ENCODE peak calls at places on chromosomes 12 and 14, in five cellular contexts. H is H9, G is neuronal stem cell, M is H1, W is mesenchymal stem cell. J is an unnamed sample.
A peak's percentile ranks its signal among the peaks of the same experiment; 100 is the strongest.

GRCh38 chr12:3117144-3117581 is 40.0 kb downstream of the TSPAN9 start:
- DNase-seq in W (peak; percentile 65), H (no peak), G (no peak), M (no peak), J (no peak)

GRCh38 chr12:90024261-90024660 is 315.6 kb upstream of the ATP2B1 start:
- DNase-seq in M (no peak), W (peak; percentile 29), H (no peak), G (no peak), J (peak; percentile 81)

GRCh38 chr12:109462868-109463692 is 14.0 kb downstream of the KCTD10 start:
- DNase-seq in M (no peak), G (no peak), W (peak; percentile 98), H (peak; percentile 70), J (peak; percentile 71)

GRCh38 chr12:54134850-54135249 is 53.9 kb downstream of the SMUG1 start:
- DNase-seq in G (no peak), H (no peak), M (no peak), W (no peak), J (no peak)

GRCh38 chr14:59190372-59190771 is 1.9 kb downstream of the DAAM1 start:
- DNase-seq in H (peak; percentile 73), M (no peak), W (no peak), G (peak; percentile 29), J (no peak)

GRCh38 chr12:94353130-94353529 is 106.5 kb downstream of the CEP83 start:
- DNase-seq in M (no peak), W (peak; percentile 24), H (no peak), G (no peak), J (no peak)

GRCh38 chr14:100884456-100884855 is 19.1 kb downstream of the RTL1 start:
- DNase-seq in M (no peak), G (no peak), H (no peak), W (no peak), J (no peak)

GRCh38 chr12:50597200-50598195 is 92.7 kb downstream of the DIP2B start:
- DNase-seq in M (no peak), W (peak; percentile 81), H (no peak), G (no peak), J (peak; percentile 43)

GRCh38 chr12:45543887-45544286 is 185.6 kb upstream of the ARID2 start:
- DNase-seq in W (peak; percentile 84), G (peak; percentile 52), H (peak; percentile 64), M (no peak), J (peak; percentile 77)

GRCh38 chr12:59699408-59700144 is 103.7 kb downstream of the SLC16A7 start:
- DNase-seq in H (no peak), G (no peak), W (peak; percentile 73), M (no peak), J (peak; percentile 59)

GRCh38 chr14:95336192-95336760 is 16.6 kb upstream of the CLMN start:
- DNase-seq in G (no peak), M (no peak), H (no peak), W (no peak), J (no peak)

GRCh38 chr14:64728856-64729255 is 24.6 kb downstream of the PLEKHG3 start:
- DNase-seq in G (no peak), M (no peak), H (no peak), W (no peak), J (no peak)

GRCh38 chr14:91048676-91049075 is 11.8 kb downstream of the RPS6KA5 start:
- DNase-seq in G (no peak), W (no peak), M (no peak), H (no peak), J (no peak)

GRCh38 chr12:82931349-82932116 is 244.8 kb downstream of the TMTC2 start:
- DNase-seq in H (no peak), W (no peak), G (peak; percentile 6), M (no peak), J (peak; percentile 78)

GRCh38 chr14:37270629-37271028 is 72.9 kb downstream of the MIPOL1 start:
- DNase-seq in G (no peak), M (no peak), H (no peak), W (no peak), J (no peak)

GRCh38 chr12:48001426-48002178 is 2.7 kb downstream of the COL2A1 start:
- DNase-seq in G (peak; percentile 74), W (peak; percentile 51), M (peak; percentile 81), H (peak; percentile 87), J (peak; percentile 69)

GRCh38 chr14:102654298-102654697 is 61.8 kb downstream of the RCOR1 start:
- DNase-seq in M (no peak), H (no peak), G (no peak), W (no peak), J (peak; percentile 62)

GRCh38 chr14:31578266-31578665 is 17.1 kb downstream of the NUBPL start:
- DNase-seq in H (no peak), G (no peak), M (no peak), W (no peak), J (no peak)

GRCh38 chr12:51717325-51717925 is 126.4 kb downstream of the SCN8A start:
- DNase-seq in M (no peak), H (no peak), W (no peak), G (no peak), J (no peak)

GRCh38 chr12:23775208-23775607 is 174.3 kb downstream of the SOX5 start:
- DNase-seq in H (no peak), G (no peak), W (no peak), M (no peak), J (no peak)

DNA sequence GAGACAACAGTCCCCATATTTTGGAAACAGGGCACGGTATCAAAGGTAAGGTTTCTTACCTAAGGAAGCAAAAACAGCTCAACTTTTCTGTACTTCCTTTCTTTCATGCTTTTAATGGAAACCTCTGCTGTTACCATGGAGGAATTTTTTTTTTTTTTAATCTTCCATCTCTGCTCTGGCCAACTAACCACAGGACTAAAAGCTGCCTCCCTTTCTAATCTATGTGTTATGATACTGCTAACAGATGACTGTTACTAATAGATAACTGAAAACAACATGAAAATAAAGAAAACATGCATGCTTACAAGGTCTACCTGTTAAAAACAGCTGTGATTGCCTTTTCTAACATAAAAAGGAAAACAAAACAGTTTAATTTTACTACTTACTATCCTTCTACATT is 168.4 kb downstream of the SOX5 start:
- DNase-seq in W (no peak), H (no peak), M (no peak), G (no peak), J (no peak)
- H2BK12ac ChIP-seq in W (no peak overlapping the region), H (no peak overlapping the region), M (no peak overlapping the region), G (no peak overlapping the region), J (no peak overlapping the region)

GRCh38 chr12:30191701-30192455 is 408.1 kb upstream of the TMTC1 start:
- DNase-seq in G (no peak), H (no peak), M (no peak), W (no peak), J (no peak)
- H2BK12ac ChIP-seq in G (no peak overlapping the region), H (no peak overlapping the region), M (no peak overlapping the region), W (no peak overlapping the region), J (no peak overlapping the region)

DNA sequence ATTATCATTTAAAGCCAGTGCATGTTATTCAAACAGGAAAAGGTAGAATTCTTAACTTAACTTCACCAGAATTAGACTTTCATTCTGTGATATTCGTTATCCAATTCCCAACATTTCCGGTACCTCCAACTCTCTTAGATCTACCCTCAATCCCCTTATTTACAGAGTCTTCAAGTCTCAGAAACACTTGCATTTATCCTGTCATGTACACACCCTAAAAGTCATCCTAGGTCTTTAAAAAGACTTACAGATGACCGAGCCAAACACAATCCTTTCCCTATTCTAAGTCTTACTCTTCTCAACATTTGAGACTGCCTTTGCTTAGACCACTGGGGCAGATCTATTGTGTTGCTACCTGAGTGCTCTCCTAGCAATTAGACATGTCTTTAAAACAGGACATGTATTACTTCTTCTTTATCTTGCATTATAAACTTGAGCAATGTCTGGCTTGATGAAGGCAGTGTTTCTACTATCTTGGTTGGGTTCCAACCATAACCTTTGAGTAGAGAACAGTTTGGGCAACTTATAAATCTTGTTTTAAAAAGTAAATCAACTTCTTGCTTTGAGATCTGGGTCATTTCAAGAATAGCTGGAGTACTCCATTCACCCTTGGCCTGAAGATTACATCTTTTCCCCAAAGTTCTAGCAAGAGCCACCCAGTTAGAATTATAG is 140.6 kb upstream of the PLEKHG7 start:
- DNase-seq in G (no peak), W (no peak), H (no peak), M (no peak), J (no peak)
- H2BK12ac ChIP-seq in G (no peak overlapping the region), W (no peak overlapping the region), H (no peak overlapping the region), M (no peak overlapping the region), J (no peak overlapping the region)

GRCh38 chr12:25301798-25302197 is 51.1 kb upstream of the KRAS start:
- DNase-seq in H (no peak), G (no peak), M (no peak), W (peak; percentile 9), J (peak; percentile 93)
- H2BK12ac ChIP-seq in H (no peak overlapping the region), G (no peak overlapping the region), M (no peak overlapping the region), W (no peak overlapping the region), J (peak overlapping the region; percentile 75)

J was measured in trophoblast cell.